ENCODE peak calls at places on chromosomes 11 and 22, in nine cellular contexts. B is tibial artery; H is sciatic nerve; F is activated gamma-delta T cell treated with anti-CD3 and anti-CD28 coated beads, Interleukin-2, amount 50 U/mL, for 16 hours; M is smooth muscle cell of the brain vasculature; V is HFF-Myc; L is NCI-H2107; Q is NCI-H345; D is central memory CD8-positive, alpha-beta T cell. X is an unnamed sample.
A peak's percentile ranks its signal among the peaks of the same experiment; 100 is the strongest.

GRCh38 chr11:61004841-61005240 is 33.4 kb downstream of the CD6 start:
- DNase-seq in B (no peak), H (no peak), F (no peak), M (no peak), V (no peak), L (no peak), Q (no peak), D (no peak), X (no peak)

GRCh38 chr22:49734882-49735281 is 92.8 kb downstream of the BRD1 start:
- DNase-seq in B (no peak), H (no peak), F (no peak), M (no peak), V (no peak), L (no peak), Q (no peak), D (no peak), X (no peak)

GRCh38 chr11:28110839-28111235 is 2.6 kb downstream of the METTL15 start:
- DNase-seq in B (no peak), H (no peak), F (no peak), M (no peak), V (no peak), L (no peak), Q (no peak), D (no peak), X (peak; percentile 7)

GRCh38 chr22:50244420-50245213 is at the start of gene TUBGCP6:
- DNase-seq in B (peak; percentile 95), H (peak; percentile 96), F (peak; percentile 84), M (peak; percentile 74), V (peak; percentile 52), L (peak; percentile 68), Q (peak; percentile 90), D (peak; percentile 85), X (peak; percentile 96)

GRCh38 chr11:19498986-19499669 is 213.5 kb upstream of the NAV2 start:
- DNase-seq in B (no peak), H (no peak), F (no peak), M (no peak), V (no peak), L (no peak), Q (no peak), D (no peak), X (peak; percentile 44)

GRCh38 chr11:63802637-63803414 is 10.4 kb upstream of the SPINDOC start:
- DNase-seq in B (no peak), H (no peak), F (no peak), M (no peak), V (no peak), L (no peak), Q (no peak), D (no peak), X (no peak)

GRCh38 chr22:30304495-30305244 is 15.4 kb upstream of the CASTOR1 start:
- DNase-seq in B (no peak), H (no peak), F (no peak), M (no peak), V (no peak), L (no peak), Q (no peak), D (no peak), X (no peak)

GRCh38 chr11:65785329-65786007 is 1.4 kb upstream of the OVOL1 start:
- DNase-seq in B (no peak), H (no peak), F (no peak), M (no peak), V (no peak), L (no peak), Q (no peak), D (no peak), X (no peak)

GRCh38 chr11:63961608-63962412 is 12.6 kb upstream of the COX8A start:
- DNase-seq in B (no peak), H (no peak), F (no peak), M (no peak), V (no peak), L (no peak), Q (peak; percentile 90), D (peak; percentile 24), X (peak; percentile 77)

GRCh38 chr11:102678022-102678421 is 27.5 kb downstream of the MMP27 start:
- DNase-seq in B (no peak), H (no peak), F (no peak), M (no peak), V (no peak), L (no peak), Q (no peak), D (no peak), X (no peak)

GRCh38 chr11:17985517-17985916 is 27.3 kb downstream of the SERGEF start:
- DNase-seq in B (no peak), H (no peak), F (no peak), M (no peak), V (no peak), L (no peak), Q (peak; percentile 39), D (no peak), X (peak; percentile 25)

GRCh38 chr11:128814856-128815705 is 52.0 kb downstream of the KCNJ1 start:
- DNase-seq in B (peak; percentile 74), H (peak; percentile 82), F (no peak), M (peak; percentile 65), V (peak; percentile 69), L (no peak), Q (no peak), D (no peak), X (peak; percentile 53)

GRCh38 chr11:112785717-112786116 is 175.5 kb upstream of the NCAM1 start:
- DNase-seq in B (peak; percentile 64), H (no peak), F (no peak), M (no peak), V (no peak), L (no peak), Q (no peak), D (no peak), X (peak; percentile 38)

GRCh38 chr11:3165916-3166267 is 782 bp upstream of the OSBPL5 start:
- DNase-seq in B (no peak), H (no peak), F (no peak), M (no peak), V (no peak), L (no peak), Q (no peak), D (no peak), X (no peak)

GRCh38 chr11:134536219-134536618 is 124.2 kb upstream of the B3GAT1 start:
- DNase-seq in B (no peak), H (no peak), F (no peak), M (no peak), V (no peak), L (no peak), Q (no peak), D (no peak), X (no peak)

GRCh38 chr11:12196335-12196734 is 85.9 kb downstream of the MICAL2 start:
- DNase-seq in B (no peak), H (no peak), F (no peak), M (no peak), V (no peak), L (no peak), Q (no peak), D (no peak), X (no peak)

GRCh38 chr11:70407814-70408213 is 9.5 kb downstream of the CTTN start:
- DNase-seq in B (no peak), H (no peak), F (no peak), M (no peak), V (no peak), L (no peak), Q (no peak), D (no peak), X (no peak)

X was measured in AG08396.